ENCODE peak calls at places on chromosomes 4 and X, in seven cellular contexts. One of them, this sample, is unnamed.

GRCh38 chr4:139721789-139722188 is 56.2 kb downstream of the MGST2 start:
- DNase-seq in psoas muscle: no peak
- DNase-seq in GM20000: no peak
- DNase-seq in testis: no peak
- DNase-seq in left ventricle myocardium inferior: no peak
- DNase-seq in GM13976: no peak
- DNase-seq in heart left ventricle: no peak
- DNase-seq in this sample: no peak

GRCh38 chrX:53598169-53598568 is 88.3 kb downstream of the HUWE1 start:
- DNase-seq in psoas muscle: no peak
- DNase-seq in GM20000: no peak
- DNase-seq in testis: no peak
- DNase-seq in left ventricle myocardium inferior: no peak
- DNase-seq in GM13976: no peak
- DNase-seq in heart left ventricle: no peak
- DNase-seq in this sample: no peak

GRCh38 chrX:150730719-150731118 is 37.5 kb downstream of the MTMR1 start:
- DNase-seq in psoas muscle: no peak
- DNase-seq in GM20000: no peak
- DNase-seq in testis: no peak
- DNase-seq in left ventricle myocardium inferior: no peak
- DNase-seq in GM13976: no peak
- DNase-seq in heart left ventricle: no peak
- DNase-seq in this sample: no peak

GRCh38 chr4:160403066-160403465 is 1300.2 kb downstream of the RAPGEF2 start:
- DNase-seq in psoas muscle: no peak
- DNase-seq in GM20000: no peak
- DNase-seq in testis: no peak
- DNase-seq in left ventricle myocardium inferior: no peak
- DNase-seq in GM13976: no peak
- DNase-seq in heart left ventricle: no peak
- DNase-seq in this sample: no peak

GRCh38 chr4:163166041-163166579 is 580 bp downstream of the NAF1 start:
- DNase-seq in psoas muscle: peak; percentile 53
- DNase-seq in GM20000: peak; percentile 63
- DNase-seq in testis: peak; percentile 77
- DNase-seq in left ventricle myocardium inferior: peak; percentile 33
- DNase-seq in GM13976: peak; percentile 75
- DNase-seq in heart left ventricle: peak; percentile 47
- DNase-seq in this sample: peak; percentile 63

GRCh38 chr4:4384837-4385236 is 2.1 kb upstream of the NSG1 start:
- DNase-seq in psoas muscle: no peak
- DNase-seq in GM20000: no peak
- DNase-seq in testis: peak; percentile 68
- DNase-seq in left ventricle myocardium inferior: no peak
- DNase-seq in GM13976: no peak
- DNase-seq in heart left ventricle: no peak
- DNase-seq in this sample: no peak

GRCh38 chrX:30301977-30302376 is 7.2 kb downstream of the NR0B1 start:
- DNase-seq in psoas muscle: no peak
- DNase-seq in GM20000: no peak
- DNase-seq in testis: no peak
- DNase-seq in left ventricle myocardium inferior: no peak
- DNase-seq in GM13976: no peak
- DNase-seq in heart left ventricle: no peak
- DNase-seq in this sample: no peak

GRCh38 chr4:21656832-21657231 is 291.7 kb downstream of the KCNIP4 start:
- DNase-seq in psoas muscle: no peak
- DNase-seq in GM20000: no peak
- DNase-seq in testis: no peak
- DNase-seq in left ventricle myocardium inferior: no peak
- DNase-seq in GM13976: no peak
- DNase-seq in heart left ventricle: no peak
- DNase-seq in this sample: no peak

GRCh38 chrX:39856472-39857121 is 241.2 kb downstream of the BCOR start:
- DNase-seq in psoas muscle: no peak
- DNase-seq in GM20000: no peak
- DNase-seq in testis: no peak
- DNase-seq in left ventricle myocardium inferior: no peak
- DNase-seq in GM13976: no peak
- DNase-seq in heart left ventricle: no peak
- DNase-seq in this sample: no peak

GRCh38 chrX:51292421-51292820 is 40.2 kb upstream of the NUDT10 start:
- DNase-seq in psoas muscle: no peak
- DNase-seq in GM20000: no peak
- DNase-seq in testis: peak; percentile 72
- DNase-seq in left ventricle myocardium inferior: no peak
- DNase-seq in GM13976: no peak
- DNase-seq in heart left ventricle: no peak
- DNase-seq in this sample: no peak

GRCh38 chr4:179762840-179763239 is 2320.6 kb upstream of the AGA start:
- DNase-seq in psoas muscle: no peak
- DNase-seq in GM20000: no peak
- DNase-seq in testis: no peak
- DNase-seq in left ventricle myocardium inferior: no peak
- DNase-seq in GM13976: no peak
- DNase-seq in heart left ventricle: no peak
- DNase-seq in this sample: peak; percentile 5

GRCh38 chr4:186839122-186840037 is 115.7 kb upstream of the FAT1 start:
- DNase-seq in psoas muscle: peak; percentile 38
- DNase-seq in GM20000: no peak
- DNase-seq in testis: peak; percentile 16
- DNase-seq in left ventricle myocardium inferior: no peak
- DNase-seq in GM13976: peak; percentile 26
- DNase-seq in heart left ventricle: no peak
- DNase-seq in this sample: peak; percentile 24

GRCh38 chrX:151006410-151007109 is 23.4 kb downstream of the HMGB3 start:
- DNase-seq in psoas muscle: no peak
- DNase-seq in GM20000: no peak
- DNase-seq in testis: no peak
- DNase-seq in left ventricle myocardium inferior: no peak
- DNase-seq in GM13976: no peak
- DNase-seq in heart left ventricle: no peak
- DNase-seq in this sample: no peak

GRCh38 chr4:123408471-123409084 is 12.0 kb downstream of the SPRY1 start:
- DNase-seq in psoas muscle: no peak
- DNase-seq in GM20000: no peak
- DNase-seq in testis: no peak
- DNase-seq in left ventricle myocardium inferior: no peak
- DNase-seq in GM13976: no peak
- DNase-seq in heart left ventricle: no peak
- DNase-seq in this sample: no peak

GRCh38 chr4:76767983-76768382 is 130.0 kb downstream of the SOWAHB start:
- DNase-seq in psoas muscle: no peak
- DNase-seq in GM20000: no peak
- DNase-seq in testis: no peak
- DNase-seq in left ventricle myocardium inferior: no peak
- DNase-seq in GM13976: no peak
- DNase-seq in heart left ventricle: no peak
- DNase-seq in this sample: no peak

GRCh38 chr4:150664935-150665334 is 83.0 kb downstream of the MAB21L2 start:
- DNase-seq in psoas muscle: no peak
- DNase-seq in GM20000: no peak
- DNase-seq in testis: no peak
- DNase-seq in left ventricle myocardium inferior: no peak
- DNase-seq in GM13976: no peak
- DNase-seq in heart left ventricle: no peak
- DNase-seq in this sample: no peak

GRCh38 chr4:6574747-6575502 is at the start of gene MAN2B2:
- DNase-seq in psoas muscle: peak; percentile 91
- DNase-seq in GM20000: peak; percentile 98
- DNase-seq in testis: peak; percentile 90
- DNase-seq in left ventricle myocardium inferior: peak; percentile 90
- DNase-seq in GM13976: peak; percentile 98
- DNase-seq in heart left ventricle: peak; percentile 93
- DNase-seq in this sample: peak; percentile 98

GRCh38 chr4:89657931-89658700 is 178.8 kb downstream of the SNCA start:
- DNase-seq in psoas muscle: no peak
- DNase-seq in GM20000: no peak
- DNase-seq in testis: no peak
- DNase-seq in left ventricle myocardium inferior: no peak
- DNase-seq in GM13976: no peak
- DNase-seq in heart left ventricle: no peak
- DNase-seq in this sample: no peak

GRCh38 chr4:2879026-2879425 is 35.4 kb downstream of the ADD1 start:
- DNase-seq in psoas muscle: no peak
- DNase-seq in GM20000: no peak
- DNase-seq in testis: no peak
- DNase-seq in left ventricle myocardium inferior: no peak
- DNase-seq in GM13976: no peak
- DNase-seq in heart left ventricle: no peak
- DNase-seq in this sample: no peak

GRCh38 chr4:105594094-105595010 is 41.9 kb downstream of the ARHGEF38 start:
- DNase-seq in psoas muscle: no peak
- DNase-seq in GM20000: peak; percentile 14
- DNase-seq in testis: no peak
- DNase-seq in left ventricle myocardium inferior: no peak
- DNase-seq in GM13976: peak; percentile 29
- DNase-seq in heart left ventricle: no peak
- DNase-seq in this sample: peak; percentile 24

GRCh38 chr4:161555689-161556660 is 607.8 kb downstream of the FSTL5 start:
- DNase-seq in psoas muscle: no peak
- DNase-seq in GM20000: peak; percentile 13
- DNase-seq in testis: no peak
- DNase-seq in left ventricle myocardium inferior: no peak
- DNase-seq in GM13976: peak; percentile 5
- DNase-seq in heart left ventricle: no peak
- DNase-seq in this sample: peak; percentile 8

GRCh38 chr4:1010522-1011021 is 854 bp upstream of the FGFRL1 start:
- DNase-seq in psoas muscle: peak; percentile 83
- DNase-seq in GM20000: no peak
- DNase-seq in testis: peak; percentile 48
- DNase-seq in left ventricle myocardium inferior: peak; percentile 69
- DNase-seq in GM13976: no peak
- DNase-seq in heart left ventricle: peak; percentile 72
- DNase-seq in this sample: no peak

GRCh38 chr4:55251896-55252295 is 94.1 kb upstream of the SRD5A3 start:
- DNase-seq in psoas muscle: no peak
- DNase-seq in GM20000: no peak
- DNase-seq in testis: no peak
- DNase-seq in left ventricle myocardium inferior: no peak
- DNase-seq in GM13976: no peak
- DNase-seq in heart left ventricle: no peak
- DNase-seq in this sample: no peak

GRCh38 chr4:156677136-156677535 is 294.5 kb downstream of the PDGFC start:
- DNase-seq in psoas muscle: no peak
- DNase-seq in GM20000: peak; percentile 4
- DNase-seq in testis: no peak
- DNase-seq in left ventricle myocardium inferior: no peak
- DNase-seq in GM13976: peak; percentile 20
- DNase-seq in heart left ventricle: no peak
- DNase-seq in this sample: no peak

GRCh38 chrX:19563327-19563726 is 48.0 kb upstream of the MAP3K15 start:
- DNase-seq in psoas muscle: no peak
- DNase-seq in GM20000: no peak
- DNase-seq in testis: no peak
- DNase-seq in left ventricle myocardium inferior: no peak
- DNase-seq in GM13976: no peak
- DNase-seq in heart left ventricle: no peak
- DNase-seq in this sample: no peak

DNA sequence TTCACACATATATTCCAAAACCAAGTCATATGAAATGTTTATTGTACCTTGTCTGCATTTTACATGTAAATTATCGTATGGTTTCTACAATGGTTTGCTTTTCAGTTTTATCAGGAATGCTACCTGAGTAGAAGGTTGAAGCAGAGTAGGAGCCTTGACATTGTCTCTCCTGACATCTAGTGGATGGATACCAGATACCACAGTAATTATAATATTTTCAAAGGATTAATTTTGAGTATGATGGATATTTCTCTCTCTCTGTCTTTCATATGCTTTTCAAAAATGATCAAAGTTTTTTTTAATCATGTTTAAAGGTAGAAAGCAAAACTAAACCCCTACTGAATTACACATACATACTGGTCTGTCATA is 109.4 kb upstream of the KLHL13 start:
- DNase-seq in psoas muscle: no peak
- DNase-seq in GM20000: peak; percentile 25
- DNase-seq in testis: no peak
- DNase-seq in left ventricle myocardium inferior: no peak
- DNase-seq in GM13976: peak; percentile 26
- DNase-seq in heart left ventricle: no peak
- DNase-seq in this sample: peak; percentile 15
- TF ChIP-seq CTCF in psoas muscle: peak; percentile 54
- TF ChIP-seq CTCF in GM20000: peak; percentile 6
- TF ChIP-seq CTCF in testis: peak; percentile 33
- TF ChIP-seq CTCF in left ventricle myocardium inferior: peak; percentile 50
- TF ChIP-seq CTCF in GM13976: peak; percentile 10
- TF ChIP-seq CTCF in heart left ventricle: peak; percentile 53
- TF ChIP-seq CTCF in this sample: peak; percentile 47

GRCh38 chr4:102500371-102501175 is 586 bp upstream of the NFKB1 start:
- DNase-seq in psoas muscle: peak; percentile 55
- DNase-seq in GM20000: peak; percentile 25
- DNase-seq in testis: peak; percentile 71
- DNase-seq in left ventricle myocardium inferior: peak; percentile 72
- DNase-seq in GM13976: peak; percentile 27
- DNase-seq in heart left ventricle: peak; percentile 84
- DNase-seq in this sample: peak; percentile 40
- TF ChIP-seq CTCF in psoas muscle: no peak
- TF ChIP-seq CTCF in GM20000: no peak
- TF ChIP-seq CTCF in testis: no peak
- TF ChIP-seq CTCF in left ventricle myocardium inferior: peak; percentile 31
- TF ChIP-seq CTCF in GM13976: no peak
- TF ChIP-seq CTCF in heart left ventricle: no peak
- TF ChIP-seq CTCF in this sample: peak; percentile 2

DNA sequence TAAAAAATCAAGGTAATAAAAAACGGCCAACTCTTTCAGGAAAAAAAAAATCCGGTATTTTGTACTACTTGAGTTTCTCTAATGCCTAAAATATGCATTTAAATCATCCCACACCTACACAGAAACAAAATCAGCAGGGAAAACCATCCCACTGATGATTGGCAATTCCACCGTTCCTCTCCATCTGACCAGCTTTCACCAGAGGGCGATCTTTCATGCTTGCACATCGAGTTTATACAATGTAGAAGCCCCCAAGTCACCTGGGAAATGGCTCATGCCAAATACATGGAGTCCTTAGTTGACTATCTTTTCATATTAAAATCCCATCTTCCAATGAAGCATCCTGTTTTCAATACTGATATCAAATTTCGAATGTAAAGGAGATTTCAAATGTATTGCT is 69.2 kb downstream of the PTCHD1 start:
- DNase-seq in psoas muscle: no peak
- DNase-seq in GM20000: no peak
- DNase-seq in testis: no peak
- DNase-seq in left ventricle myocardium inferior: no peak
- DNase-seq in GM13976: no peak
- DNase-seq in heart left ventricle: no peak
- DNase-seq in this sample: no peak
- TF ChIP-seq CTCF in psoas muscle: peak; percentile 18
- TF ChIP-seq CTCF in GM20000: no peak
- TF ChIP-seq CTCF in testis: no peak
- TF ChIP-seq CTCF in left ventricle myocardium inferior: no peak
- TF ChIP-seq CTCF in GM13976: no peak
- TF ChIP-seq CTCF in heart left ventricle: no peak
- TF ChIP-seq CTCF in this sample: peak; percentile 2

DNA sequence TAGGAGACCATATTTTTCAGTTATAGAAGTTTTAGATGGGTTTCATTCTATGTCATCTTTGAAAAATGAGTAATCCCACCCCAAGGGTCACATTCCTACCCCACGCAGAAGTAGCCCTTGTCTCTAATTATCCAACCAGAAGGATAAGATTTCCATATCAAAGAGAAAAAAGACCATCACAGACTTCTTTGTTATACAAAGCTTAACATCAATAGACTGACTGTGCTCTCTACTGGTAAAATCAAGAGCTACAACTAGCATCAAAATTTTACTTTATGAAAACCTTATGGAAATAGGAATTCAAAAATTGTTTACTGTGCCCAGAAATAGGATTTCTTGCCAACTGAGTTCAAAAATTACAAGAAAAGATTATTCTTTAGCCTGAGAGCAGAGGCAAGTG is 24.9 kb downstream of the TNMD start:
- DNase-seq in psoas muscle: no peak
- DNase-seq in GM20000: no peak
- DNase-seq in testis: no peak
- DNase-seq in left ventricle myocardium inferior: no peak
- DNase-seq in GM13976: no peak
- DNase-seq in heart left ventricle: no peak
- DNase-seq in this sample: no peak
- TF ChIP-seq CTCF in psoas muscle: no peak
- TF ChIP-seq CTCF in GM20000: no peak
- TF ChIP-seq CTCF in testis: no peak
- TF ChIP-seq CTCF in left ventricle myocardium inferior: peak; percentile 21
- TF ChIP-seq CTCF in GM13976: no peak
- TF ChIP-seq CTCF in heart left ventricle: peak; percentile 41
- TF ChIP-seq CTCF in this sample: no peak

This sample was measured in GM13977.